ENCODE peak calls at places on chromosomes 5 and 9, in nine cellular contexts. Y, P, L, G, S, D, N, Q and O are unnamed samples.

GRCh38 chr5:111931658-111932057 is 174.7 kb upstream of the NREP start:
- DNase-seq in N (no peak), P (no peak), Y (no peak), L (no peak), S (no peak), Q (no peak), D (no peak), G (no peak), O (no peak)

GRCh38 chr5:73311291-73312110 is 137.1 kb downstream of the FOXD1 start:
- DNase-seq in D (no peak), Y (no peak), Q (no peak), S (peak; percentile 68), G (no peak), L (no peak), N (peak; percentile 47), P (peak; percentile 83), O (no peak)

GRCh38 chr5:56429110-56429561 is 196.0 kb upstream of the ANKRD55 start:
- DNase-seq in Y (no peak), N (no peak), L (no peak), D (no peak), S (no peak), Q (no peak), G (no peak), P (no peak), O (no peak)

GRCh38 chr5:109413463-109413862 is 3.7 kb upstream of the PJA2 start:
- DNase-seq in D (no peak), S (no peak), Q (no peak), L (no peak), Y (no peak), G (no peak), P (peak; percentile 21), N (no peak), O (no peak)

GRCh38 chr5:32506809-32507208 is 62.3 kb upstream of the ZFR start:
- DNase-seq in N (no peak), S (no peak), L (no peak), D (no peak), Q (no peak), Y (no peak), G (no peak), P (peak; percentile 88), O (no peak)

GRCh38 chr9:90842984-90843383 is 41.4 kb downstream of the SYK start:
- DNase-seq in D (no peak), S (no peak), G (peak; percentile 56), L (no peak), Q (no peak), N (no peak), Y (no peak), P (no peak), O (no peak)

GRCh38 chr5:42315214-42315613 is 108.0 kb upstream of the GHR start:
- DNase-seq in L (no peak), Y (no peak), N (no peak), P (no peak), Q (no peak), G (no peak), S (no peak), D (no peak), O (no peak)

GRCh38 chr9:1647776-1648175 is 367.4 kb upstream of the SMARCA2 start:
- DNase-seq in N (no peak), Y (no peak), P (peak; percentile 8), L (no peak), D (no peak), Q (no peak), G (no peak), S (no peak), O (no peak)

GRCh38 chr5:36770125-36770524 is 106.4 kb upstream of the NIPBL start:
- DNase-seq in L (no peak), D (no peak), G (no peak), Q (no peak), S (no peak), N (no peak), P (no peak), Y (no peak), O (no peak)